ENCODE peak calls at places on chromosomes 5 and 9, in ten cellular contexts. K is DMS 273 treated with DMSO at 0.1 percent for 48 hours; T is uterus; G is T-helper 2 cell; J is GM23248; Q is HT1080; I is activated T-helper 9 cell treated with anti-CD3 and anti-CD28 coated beads, Interleukin-2, amount 50 U/mL, for 16 hours; L is AG09309; B is DMS153; W is C1 segment of cervical spinal cord. F is an unnamed sample.

GRCh38 chr9:134561427-134562145 is 80.0 kb upstream of the COL5A1 start:
- DNase-seq in K (no peak), T (no peak), G (no peak), J (no peak), Q (no peak), I (no peak), L (no peak), B (no peak), W (no peak), F (no peak)

GRCh38 chr5:36090033-36090432 is 23.4 kb upstream of the UGT3A2 start:
- DNase-seq in K (peak; percentile 15), T (no peak), G (no peak), J (peak; percentile 50), Q (peak; percentile 52), I (no peak), L (no peak), B (no peak), W (no peak), F (peak; percentile 32)

GRCh38 chr5:103829585-103829984 is 267.0 kb upstream of the NUDT12 start:
- DNase-seq in K (no peak), T (no peak), G (no peak), J (no peak), Q (no peak), I (no peak), L (no peak), B (no peak), W (no peak), F (no peak)

GRCh38 chr5:160628295-160629006 is 206.8 kb downstream of the PTTG1 start:
- DNase-seq in K (no peak), T (no peak), G (no peak), J (no peak), Q (no peak), I (no peak), L (no peak), B (no peak), W (no peak), F (no peak)

GRCh38 chr5:15645376-15645775 is 145.4 kb downstream of the FBXL7 start:
- DNase-seq in K (no peak), T (no peak), G (no peak), J (peak; percentile 67), Q (peak; percentile 82), I (no peak), L (no peak), B (no peak), W (no peak), F (no peak)

GRCh38 chr5:1438871-1439270 is 6.4 kb downstream of the SLC6A3 start:
- DNase-seq in K (no peak), T (no peak), G (no peak), J (no peak), Q (no peak), I (no peak), L (no peak), B (no peak), W (no peak), F (no peak)

GRCh38 chr5:187042-187431 is 4.3 kb upstream of the LRRC14B start:
- DNase-seq in K (no peak), T (no peak), G (no peak), J (no peak), Q (no peak), I (no peak), L (no peak), B (no peak), W (no peak), F (no peak)

GRCh38 chr9:6739218-6739617 is 18.6 kb upstream of the KDM4C start:
- DNase-seq in K (no peak), T (no peak), G (no peak), J (peak; percentile 51), Q (peak; percentile 39), I (no peak), L (no peak), B (no peak), W (no peak), F (peak; percentile 31)

GRCh38 chr9:111866976-111867375 is 29.6 kb upstream of the UGCG start:
- DNase-seq in K (no peak), T (no peak), G (no peak), J (peak; percentile 71), Q (peak; percentile 89), I (no peak), L (no peak), B (no peak), W (no peak), F (no peak)

GRCh38 chr5:31113101-31113500 is 80.4 kb upstream of the CDH6 start:
- DNase-seq in K (no peak), T (no peak), G (no peak), J (peak; percentile 80), Q (peak; percentile 48), I (no peak), L (no peak), B (no peak), W (no peak), F (no peak)

GRCh38 chr5:72293495-72294055 is 26.5 kb downstream of the MRPS27 start:
- DNase-seq in K (no peak), T (no peak), G (no peak), J (no peak), Q (no peak), I (no peak), L (no peak), B (no peak), W (no peak), F (peak; percentile 51)

GRCh38 chr9:134880484-134881312 is at the start of gene FCN2:
- DNase-seq in K (no peak), T (no peak), G (no peak), J (no peak), Q (no peak), I (no peak), L (no peak), B (no peak), W (no peak), F (no peak)

GRCh38 chr5:154467655-154468354 is 10.2 kb downstream of the HAND1 start:
- DNase-seq in K (no peak), T (peak; percentile 42), G (peak; percentile 57), J (peak; percentile 80), Q (peak; percentile 62), I (peak; percentile 55), L (peak; percentile 34), B (no peak), W (peak; percentile 50), F (peak; percentile 69)

GRCh38 chr5:97422678-97423077 is 239.6 kb upstream of the RIOK2 start:
- DNase-seq in K (no peak), T (no peak), G (no peak), J (no peak), Q (no peak), I (no peak), L (no peak), B (no peak), W (no peak), F (no peak)

GRCh38 chr9:129010267-129010975 is 17.7 kb downstream of the SH3GLB2 start:
- DNase-seq in K (no peak), T (no peak), G (no peak), J (no peak), Q (no peak), I (no peak), L (no peak), B (no peak), W (no peak), F (no peak)

GRCh38 chr9:33782395-33783152 is 12.8 kb upstream of the PRSS3 start:
- DNase-seq in K (no peak), T (no peak), G (no peak), J (peak; percentile 39), Q (peak; percentile 51), I (no peak), L (peak; percentile 37), B (no peak), W (no peak), F (no peak)

GRCh38 chr5:177491429-177491945 is 5.9 kb downstream of the PDLIM7 start:
- DNase-seq in K (no peak), T (peak; percentile 52), G (no peak), J (peak; percentile 57), Q (peak; percentile 61), I (no peak), L (no peak), B (no peak), W (no peak), F (peak; percentile 58)

GRCh38 chr5:129361441-129362025 is 98.6 kb upstream of the ADAMTS19 start:
- DNase-seq in K (no peak), T (no peak), G (no peak), J (peak; percentile 14), Q (peak; percentile 2), I (no peak), L (no peak), B (no peak), W (no peak), F (peak; percentile 4)

GRCh38 chr5:82347213-82347947 is 69.2 kb upstream of the RPS23 start:
- DNase-seq in K (no peak), T (no peak), G (no peak), J (peak; percentile 93), Q (peak; percentile 40), I (no peak), L (no peak), B (no peak), W (peak; percentile 66), F (no peak)

F was measured in OCI-LY7.